ENCODE peak calls at places on chromosomes 16 and 17, in eight cellular contexts. W is heart right ventricle, G is iPS DF 6.9, F is foreskin fibroblast, Q is fibroblast of mammary gland, X is prostate gland, H is psoas muscle, K is esophagus squamous epithelium. Z is an unnamed sample.

GRCh38 chr17:59962739-59963318 is 1.7 kb downstream of the RNFT1 start:
- DNase-seq in H (no peak), G (no peak), W (no peak), Q (no peak), X (no peak), K (no peak), F (no peak), Z (no peak)

GRCh38 chr16:28012031-28012445 is 51.5 kb downstream of the GSG1L start:
- DNase-seq in F (peak; percentile 27), Q (peak; percentile 22), K (no peak), H (no peak), G (no peak), X (no peak), W (no peak), Z (no peak)

GRCh38 chr16:85362443-85362842 is 250.2 kb upstream of the CIBAR2 start:
- DNase-seq in H (no peak), K (no peak), F (no peak), Q (no peak), G (no peak), W (no peak), X (no peak), Z (no peak)

GRCh38 chr16:19168173-19169080 is at the start of gene SYT17:
- DNase-seq in X (peak; percentile 42), H (peak; percentile 48), W (peak; percentile 43), F (peak; percentile 38), Q (no peak), K (no peak), G (no peak), Z (no peak)

GRCh38 chr17:66632716-66633115 is 202.2 kb upstream of the CACNG5 start:
- DNase-seq in Q (no peak), H (no peak), X (no peak), G (no peak), F (no peak), K (no peak), W (no peak), Z (no peak)

GRCh38 chr17:40097931-40098845 is 2.2 kb downstream of the NR1D1 start:
- DNase-seq in K (no peak), Q (peak; percentile 83), W (peak; percentile 61), X (peak; percentile 54), G (no peak), H (peak; percentile 94), F (peak; percentile 84), Z (no peak)

GRCh38 chr17:45243750-45244149 is 18.1 kb downstream of the SPATA32 start:
- DNase-seq in H (no peak), F (no peak), X (no peak), W (no peak), G (no peak), Q (no peak), K (no peak), Z (no peak)

GRCh38 chr17:72900542-72900941 is 191.9 kb downstream of the SLC39A11 start:
- DNase-seq in F (no peak), X (no peak), G (no peak), K (no peak), W (no peak), H (no peak), Q (no peak), Z (no peak)

GRCh38 chr16:56747486-56748045 is 17.6 kb downstream of the NUP93 start:
- DNase-seq in F (no peak), Q (no peak), G (no peak), H (no peak), W (no peak), K (no peak), X (no peak), Z (no peak)

GRCh38 chr17:19372866-19373505 is 5.3 kb upstream of the MAPK7 start:
- DNase-seq in G (no peak), W (no peak), F (no peak), Q (no peak), K (no peak), X (no peak), H (no peak), Z (no peak)

GRCh38 chr16:71846443-71846842 is 667 bp downstream of the ATXN1L start:
- DNase-seq in W (no peak), G (no peak), X (no peak), Q (peak; percentile 21), F (peak; percentile 47), H (no peak), K (no peak), Z (no peak)

GRCh38 chr16:2675714-2676113 is 6.6 kb upstream of the KCTD5 start:
- DNase-seq in H (no peak), Q (no peak), W (no peak), F (no peak), G (no peak), X (no peak), K (no peak), Z (no peak)

GRCh38 chr17:50184057-50184456 is 17.4 kb downstream of the COL1A1 start:
- DNase-seq in G (no peak), Q (peak; percentile 57), W (no peak), K (no peak), X (no peak), H (peak; percentile 26), F (peak; percentile 68), Z (no peak)

GRCh38 chr17:36937961-36938565 is 788 bp downstream of the LHX1 start:
- DNase-seq in K (no peak), H (peak; percentile 60), W (no peak), G (no peak), Q (peak; percentile 16), F (peak; percentile 35), X (no peak), Z (no peak)

GRCh38 chr17:47820023-47820789 is 1.4 kb downstream of the OSBPL7 start:
- DNase-seq in H (no peak), F (no peak), W (no peak), K (no peak), G (no peak), Q (no peak), X (no peak), Z (no peak)

GRCh38 chr17:75047398-75048098 is 523 bp downstream of the KCTD2 start:
- DNase-seq in K (no peak), F (peak; percentile 24), W (peak; percentile 53), G (no peak), H (peak; percentile 72), Q (no peak), X (no peak), Z (no peak)

GRCh38 chr17:47733047-47733413 is at the start of gene TBX21:
- DNase-seq in G (no peak), K (peak; percentile 48), H (peak; percentile 83), F (peak; percentile 51), W (peak; percentile 70), Q (peak; percentile 58), X (peak; percentile 41), Z (no peak)

GRCh38 chr17:57892820-57893595 is 43.2 kb upstream of the MRPS23 start:
- DNase-seq in W (peak; percentile 82), X (peak; percentile 85), G (no peak), H (peak; percentile 97), F (peak; percentile 100), Q (peak; percentile 99), K (peak; percentile 30), Z (no peak)

GRCh38 chr17:28549274-28550132 is 2.9 kb downstream of the UNC119 start:
- DNase-seq in K (no peak), F (no peak), G (no peak), Q (no peak), H (no peak), X (no peak), W (no peak), Z (no peak)

GRCh38 chr17:46144246-46144645 is 49.0 kb downstream of the KANSL1 start:
- DNase-seq in F (no peak), H (no peak), X (no peak), K (no peak), G (no peak), Q (no peak), W (no peak), Z (peak; percentile 35)

DNA sequence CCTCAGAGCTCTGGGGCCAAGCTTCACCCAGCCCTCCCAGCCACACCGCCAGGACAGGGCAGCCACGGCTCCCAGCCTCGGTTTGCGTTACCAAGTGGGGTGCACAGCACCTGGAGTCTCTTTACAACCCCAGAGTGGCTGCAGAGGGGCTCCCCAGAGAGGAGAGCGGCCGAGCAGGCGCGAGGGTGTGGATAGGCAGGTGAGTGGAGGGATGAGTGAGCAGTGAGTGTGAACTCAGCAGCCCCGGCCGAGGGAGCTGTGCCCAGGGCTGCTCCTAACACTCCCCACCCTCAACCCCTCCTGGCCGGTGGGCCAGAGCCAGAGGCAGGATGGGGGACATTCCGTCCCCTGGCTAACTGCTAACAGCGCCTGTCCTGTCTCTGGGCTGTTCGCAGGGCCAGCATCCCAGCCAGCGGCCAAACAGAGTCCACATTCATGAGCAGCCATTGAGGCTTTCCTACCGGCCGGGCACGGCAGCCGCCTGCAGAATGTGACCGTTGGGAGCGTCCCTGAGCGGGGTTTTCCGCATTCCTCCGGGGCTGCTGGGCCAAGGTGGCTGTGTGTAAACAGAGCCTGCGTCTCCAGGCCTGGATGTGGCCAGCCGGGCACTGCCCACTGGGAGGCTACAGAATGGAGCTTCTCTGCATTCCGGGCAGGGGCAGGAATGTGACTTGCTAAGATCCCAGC is 5.3 kb downstream of the ZNF469 start:
- DNase-seq in K (no peak), F (no peak), X (peak; percentile 84), Q (no peak), H (peak; percentile 88), G (no peak), W (peak; percentile 36), Z (no peak)
- H3K4me3 ChIP-seq in K (no peak overlapping the region), F (no peak overlapping the region), X (no peak overlapping the region), Q (no peak overlapping the region), H (no peak overlapping the region), G (no peak overlapping the region), W (no peak overlapping the region), Z (no peak overlapping the region)

GRCh38 chr17:76565728-76566612 is 19.7 kb downstream of the ST6GALNAC2 start:
- DNase-seq in F (peak; percentile 26), Q (no peak), K (no peak), W (no peak), X (no peak), H (no peak), G (no peak), Z (no peak)
- H3K4me3 ChIP-seq in F (no peak overlapping the region), Q (no peak overlapping the region), K (no peak overlapping the region), W (no peak overlapping the region), X (no peak overlapping the region), H (no peak overlapping the region), G (no peak overlapping the region), Z (no peak overlapping the region)

GRCh38 chr16:25419123-25419522 is 161.5 kb upstream of the ZKSCAN2 start:
- DNase-seq in W (no peak), G (no peak), Q (no peak), K (no peak), H (no peak), F (no peak), X (no peak), Z (no peak)
- H3K4me3 ChIP-seq in W (no peak overlapping the region), G (no peak overlapping the region), Q (no peak overlapping the region), K (no peak overlapping the region), H (no peak overlapping the region), F (no peak overlapping the region), X (no peak overlapping the region), Z (no peak overlapping the region)

GRCh38 chr17:62617894-62618472 is 9.5 kb upstream of the MRC2 start:
- DNase-seq in Q (peak; percentile 63), H (no peak), X (no peak), K (no peak), F (peak; percentile 86), W (no peak), G (no peak), Z (no peak)
- H3K4me3 ChIP-seq in Q (no peak overlapping the region), H (no peak overlapping the region), X (no peak overlapping the region), K (no peak overlapping the region), F (no peak overlapping the region), W (no peak overlapping the region), G (no peak overlapping the region), Z (no peak overlapping the region)

Z was measured in SK-N-MC.